ENCODE peak calls at places on chromosomes 5 and 9, in eight cellular contexts. M, R, V, K, O, S, B and A are unnamed samples.
A peak's percentile ranks its signal among the peaks of the same experiment; 100 is the strongest.

GRCh38 chr9:119788876-119789275 is 419.6 kb upstream of the BRINP1 start:
- DNase-seq in M (no peak), R (no peak), V (no peak), K (no peak), O (no peak), S (no peak), B (no peak), A (no peak)

GRCh38 chr9:89922099-89922498 is 317.3 kb downstream of the GADD45G start:
- DNase-seq in M (no peak), R (no peak), V (no peak), K (no peak), O (no peak), S (no peak), B (no peak), A (no peak)

GRCh38 chr5:124806026-124806856 is 59.8 kb upstream of the ZNF608 start:
- DNase-seq in M (peak; percentile 84), R (peak; percentile 82), V (peak; percentile 81), K (no peak), O (peak; percentile 90), S (peak; percentile 20), B (peak; percentile 82), A (peak; percentile 52)

GRCh38 chr9:131923132-131923671 is 156.5 kb downstream of the MED27 start:
- DNase-seq in M (no peak), R (no peak), V (no peak), K (no peak), O (no peak), S (no peak), B (no peak), A (no peak)

GRCh38 chr9:16664211-16664610 is 206.3 kb downstream of the BNC2 start:
- DNase-seq in M (peak; percentile 60), R (no peak), V (no peak), K (no peak), O (no peak), S (no peak), B (no peak), A (no peak)

GRCh38 chr9:115198018-115198417 is 80.1 kb upstream of the TNC start:
- DNase-seq in M (peak; percentile 80), R (no peak), V (no peak), K (no peak), O (no peak), S (peak; percentile 32), B (no peak), A (no peak)

GRCh38 chr5:79008362-79008761 is 23.3 kb upstream of the ARSB start:
- DNase-seq in M (no peak), R (no peak), V (no peak), K (no peak), O (no peak), S (no peak), B (no peak), A (no peak)

GRCh38 chr9:79555474-79555873 is 16.3 kb upstream of the TLE4 start:
- DNase-seq in M (no peak), R (no peak), V (no peak), K (no peak), O (no peak), S (no peak), B (no peak), A (no peak)

GRCh38 chr5:35694481-35694880 is 76.8 kb downstream of the SPEF2 start:
- DNase-seq in M (no peak), R (no peak), V (no peak), K (no peak), O (no peak), S (no peak), B (no peak), A (no peak)

GRCh38 chr5:135533346-135533745 is 2.4 kb downstream of the NEUROG1 start:
- DNase-seq in M (no peak), R (no peak), V (no peak), K (no peak), O (no peak), S (no peak), B (no peak), A (no peak)

GRCh38 chr5:119336846-119337564 is 18.8 kb upstream of the TNFAIP8 start:
- DNase-seq in M (no peak), R (no peak), V (no peak), K (no peak), O (no peak), S (no peak), B (no peak), A (no peak)

GRCh38 chr5:30928966-30929365 is 264.5 kb upstream of the CDH6 start:
- DNase-seq in M (peak; percentile 18), R (no peak), V (no peak), K (no peak), O (no peak), S (no peak), B (no peak), A (no peak)

GRCh38 chr9:134182554-134183219 is 18.3 kb upstream of the RNU6ATAC start:
- DNase-seq in M (peak; percentile 19), R (no peak), V (no peak), K (no peak), O (no peak), S (no peak), B (no peak), A (no peak)

GRCh38 chr5:107621089-107621488 is 49.6 kb downstream of the EFNA5 start:
- DNase-seq in M (no peak), R (no peak), V (no peak), K (no peak), O (no peak), S (no peak), B (no peak), A (no peak)

GRCh38 chr5:10073705-10074104 is 176.0 kb downstream of the ATPSCKMT start:
- DNase-seq in M (no peak), R (no peak), V (no peak), K (no peak), O (no peak), S (no peak), B (no peak), A (no peak)

GRCh38 chr9:137007060-137007815 is 10.9 kb upstream of the CLIC3 start:
- DNase-seq in M (no peak), R (no peak), V (no peak), K (no peak), O (no peak), S (no peak), B (peak; percentile 42), A (no peak)

GRCh38 chr9:130262771-130263170 is 2.8 kb upstream of the HMCN2 start:
- DNase-seq in M (no peak), R (no peak), V (no peak), K (no peak), O (no peak), S (no peak), B (no peak), A (no peak)

GRCh38 chr9:130263601-130264413 is 1.8 kb upstream of the HMCN2 start:
- DNase-seq in M (peak; percentile 33), R (no peak), V (no peak), K (no peak), O (no peak), S (peak; percentile 42), B (no peak), A (no peak)

GRCh38 chr9:130265431-130266235 is at the start of gene HMCN2:
- DNase-seq in M (peak; percentile 21), R (no peak), V (no peak), K (no peak), O (peak; percentile 66), S (no peak), B (no peak), A (no peak)

GRCh38 chr9:130266236-130267098 is 907 bp downstream of the HMCN2 start:
- DNase-seq in M (no peak), R (no peak), V (no peak), K (no peak), O (no peak), S (no peak), B (no peak), A (no peak)

GRCh38 chr9:130264414-130265350 is 878 bp upstream of the HMCN2 start:
- DNase-seq in M (no peak), R (no peak), V (no peak), K (no peak), O (no peak), S (no peak), B (no peak), A (no peak)
- H3K27ac ChIP-seq in M (no peak overlapping the region), R (no peak overlapping the region), V (no peak overlapping the region), K (no peak overlapping the region), O (no peak overlapping the region), S (no peak overlapping the region), B (no peak overlapping the region), A (no peak overlapping the region)

GRCh38 chr9:116700279-116700678 is 13.2 kb downstream of the TRIM32 start:
- DNase-seq in M (no peak), R (no peak), V (no peak), K (no peak), O (no peak), S (no peak), B (no peak), A (no peak)
- H3K27ac ChIP-seq in M (no peak overlapping the region), R (no peak overlapping the region), V (no peak overlapping the region), K (no peak overlapping the region), O (no peak overlapping the region), S (no peak overlapping the region), B (no peak overlapping the region), A (no peak overlapping the region)

GRCh38 chr5:52863715-52864114 is 76.0 kb downstream of the ITGA1 start:
- DNase-seq in M (no peak), R (no peak), V (no peak), K (no peak), O (no peak), S (no peak), B (no peak), A (no peak)
- H3K27ac ChIP-seq in M (no peak overlapping the region), R (no peak overlapping the region), V (peak overlapping the region; percentile 52), K (no peak overlapping the region), O (peak overlapping the region; percentile 71), S (no peak overlapping the region), B (no peak overlapping the region), A (no peak overlapping the region)

GRCh38 chr5:84961193-84961592 is 576.5 kb upstream of the EDIL3 start:
- DNase-seq in M (no peak), R (peak; percentile 8), V (no peak), K (no peak), O (no peak), S (no peak), B (no peak), A (no peak)

DNA sequence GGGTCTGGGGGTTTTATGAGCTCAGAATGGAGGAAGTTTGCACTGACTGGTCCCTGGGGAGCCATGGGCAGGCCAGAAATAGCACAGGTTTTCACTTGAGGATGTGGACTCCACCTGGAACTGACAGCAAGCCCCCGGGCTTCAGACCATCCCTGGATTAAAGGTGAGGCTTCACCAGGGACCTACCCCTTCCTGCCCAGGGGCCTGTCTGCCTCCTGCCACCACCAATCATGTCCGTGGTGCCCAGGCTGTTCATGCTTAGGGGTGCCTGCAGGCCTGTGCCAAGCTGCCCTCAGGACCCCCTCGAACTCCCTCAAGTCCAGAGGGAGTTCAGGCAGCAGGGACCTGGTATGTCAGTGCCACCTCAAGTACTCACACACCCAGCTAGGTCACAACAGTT is 577.2 kb upstream of the EDIL3 start:
- DNase-seq in M (no peak), R (no peak), V (no peak), K (no peak), O (no peak), S (no peak), B (no peak), A (no peak)
- H3K27ac ChIP-seq in M (no peak overlapping the region), R (no peak overlapping the region), V (no peak overlapping the region), K (no peak overlapping the region), O (no peak overlapping the region), S (no peak overlapping the region), B (no peak overlapping the region), A (no peak overlapping the region)